ENCODE peak calls at places on chromosomes 2 and 18, in eight cellular contexts. One of them, this sample, is unnamed.
A peak's percentile ranks its signal among the peaks of the same experiment; 100 is the strongest.

GRCh38 chr2:35614640-35615039 is 740.9 kb upstream of the CRIM1 start:
- DNase-seq in ureter: no peak
- DNase-seq in progenitor cell of endocrine pancreas: no peak
- DNase-seq in fibroblast of pulmonary artery: no peak
- DNase-seq in AG04450: no peak
- DNase-seq in body of pancreas: no peak
- DNase-seq in Ammon's horn: no peak
- DNase-seq in GM23248: no peak
- DNase-seq in this sample: no peak

GRCh38 chr2:39469807-39470206 is 32.7 kb upstream of the MAP4K3 start:
- DNase-seq in GM23248: peak; percentile 62
- DNase-seq in Ammon's horn: no peak
- DNase-seq in AG04450: peak; percentile 38
- DNase-seq in fibroblast of pulmonary artery: peak; percentile 55
- DNase-seq in progenitor cell of endocrine pancreas: no peak
- DNase-seq in body of pancreas: peak; percentile 34
- DNase-seq in ureter: no peak
- DNase-seq in this sample: peak; percentile 64

GRCh38 chr2:141513853-141514252 is 617.0 kb downstream of the LRP1B start:
- DNase-seq in GM23248: no peak
- DNase-seq in Ammon's horn: no peak
- DNase-seq in progenitor cell of endocrine pancreas: no peak
- DNase-seq in fibroblast of pulmonary artery: no peak
- DNase-seq in AG04450: no peak
- DNase-seq in ureter: no peak
- DNase-seq in body of pancreas: no peak
- DNase-seq in this sample: no peak

GRCh38 chr2:199602271-199602895 is 144.6 kb upstream of the SATB2 start:
- DNase-seq in GM23248: peak; percentile 20
- DNase-seq in ureter: no peak
- DNase-seq in body of pancreas: no peak
- DNase-seq in progenitor cell of endocrine pancreas: no peak
- DNase-seq in Ammon's horn: peak; percentile 54
- DNase-seq in fibroblast of pulmonary artery: no peak
- DNase-seq in AG04450: no peak
- DNase-seq in this sample: no peak

GRCh38 chr2:20897047-20897446 is 74.1 kb upstream of the LDAH start:
- DNase-seq in AG04450: no peak
- DNase-seq in fibroblast of pulmonary artery: no peak
- DNase-seq in progenitor cell of endocrine pancreas: no peak
- DNase-seq in GM23248: no peak
- DNase-seq in body of pancreas: no peak
- DNase-seq in ureter: no peak
- DNase-seq in Ammon's horn: no peak
- DNase-seq in this sample: no peak

GRCh38 chr18:36580874-36581750 is 247.7 kb downstream of the TPGS2 start:
- DNase-seq in fibroblast of pulmonary artery: peak; percentile 63
- DNase-seq in ureter: no peak
- DNase-seq in body of pancreas: no peak
- DNase-seq in GM23248: peak; percentile 88
- DNase-seq in AG04450: peak; percentile 36
- DNase-seq in progenitor cell of endocrine pancreas: no peak
- DNase-seq in Ammon's horn: no peak
- DNase-seq in this sample: peak; percentile 53

GRCh38 chr2:220104871-220105351 is 477.5 kb downstream of the SLC4A3 start:
- DNase-seq in ureter: peak; percentile 48
- DNase-seq in GM23248: peak; percentile 94
- DNase-seq in AG04450: peak; percentile 78
- DNase-seq in Ammon's horn: peak; percentile 15
- DNase-seq in fibroblast of pulmonary artery: peak; percentile 87
- DNase-seq in body of pancreas: no peak
- DNase-seq in progenitor cell of endocrine pancreas: no peak
- DNase-seq in this sample: peak; percentile 95

GRCh38 chr2:41836944-41837343 is 210.9 kb upstream of the PKDCC start:
- DNase-seq in GM23248: peak; percentile 73
- DNase-seq in fibroblast of pulmonary artery: peak; percentile 75
- DNase-seq in progenitor cell of endocrine pancreas: peak; percentile 62
- DNase-seq in body of pancreas: no peak
- DNase-seq in Ammon's horn: no peak
- DNase-seq in ureter: no peak
- DNase-seq in AG04450: no peak
- DNase-seq in this sample: peak; percentile 70

GRCh38 chr2:224157655-224158054 is 118.6 kb upstream of the SERPINE2 start:
- DNase-seq in progenitor cell of endocrine pancreas: no peak
- DNase-seq in ureter: no peak
- DNase-seq in fibroblast of pulmonary artery: no peak
- DNase-seq in GM23248: no peak
- DNase-seq in AG04450: no peak
- DNase-seq in body of pancreas: no peak
- DNase-seq in Ammon's horn: no peak
- DNase-seq in this sample: peak; percentile 56

GRCh38 chr18:13541621-13542519 is 184.5 kb downstream of the FAM210A start:
- DNase-seq in progenitor cell of endocrine pancreas: no peak
- DNase-seq in ureter: peak; percentile 45
- DNase-seq in AG04450: no peak
- DNase-seq in GM23248: no peak
- DNase-seq in fibroblast of pulmonary artery: no peak
- DNase-seq in Ammon's horn: no peak
- DNase-seq in body of pancreas: no peak
- DNase-seq in this sample: no peak

GRCh38 chr2:128450211-128451015 is 131.7 kb upstream of the HS6ST1 start:
- DNase-seq in progenitor cell of endocrine pancreas: peak; percentile 6
- DNase-seq in AG04450: no peak
- DNase-seq in body of pancreas: no peak
- DNase-seq in ureter: peak; percentile 35
- DNase-seq in Ammon's horn: no peak
- DNase-seq in fibroblast of pulmonary artery: no peak
- DNase-seq in GM23248: no peak
- DNase-seq in this sample: no peak

GRCh38 chr2:226798422-226799210 is 1.0 kb downstream of the IRS1 start:
- DNase-seq in GM23248: peak; percentile 69
- DNase-seq in ureter: peak; percentile 59
- DNase-seq in AG04450: no peak
- DNase-seq in Ammon's horn: peak; percentile 73
- DNase-seq in fibroblast of pulmonary artery: peak; percentile 57
- DNase-seq in progenitor cell of endocrine pancreas: no peak
- DNase-seq in body of pancreas: peak; percentile 66
- DNase-seq in this sample: peak; percentile 45

GRCh38 chr18:76619342-76620315 is 124.6 kb upstream of the ZNF516 start:
- DNase-seq in Ammon's horn: peak; percentile 54
- DNase-seq in AG04450: no peak
- DNase-seq in fibroblast of pulmonary artery: peak; percentile 86
- DNase-seq in GM23248: peak; percentile 76
- DNase-seq in progenitor cell of endocrine pancreas: peak; percentile 22
- DNase-seq in body of pancreas: peak; percentile 82
- DNase-seq in ureter: peak; percentile 83
- DNase-seq in this sample: peak; percentile 60

GRCh38 chr2:95012881-95013550 is 12.5 kb upstream of the MAL start:
- DNase-seq in body of pancreas: no peak
- DNase-seq in ureter: no peak
- DNase-seq in fibroblast of pulmonary artery: no peak
- DNase-seq in GM23248: peak; percentile 65
- DNase-seq in AG04450: no peak
- DNase-seq in Ammon's horn: no peak
- DNase-seq in progenitor cell of endocrine pancreas: no peak
- DNase-seq in this sample: no peak

GRCh38 chr2:62808554-62808953 is 103.0 kb downstream of the EHBP1 start:
- DNase-seq in progenitor cell of endocrine pancreas: no peak
- DNase-seq in AG04450: no peak
- DNase-seq in body of pancreas: no peak
- DNase-seq in fibroblast of pulmonary artery: peak; percentile 15
- DNase-seq in GM23248: no peak
- DNase-seq in ureter: no peak
- DNase-seq in Ammon's horn: no peak
- DNase-seq in this sample: no peak

GRCh38 chr2:166375736-166376487 is at the start of gene SCN9A:
- DNase-seq in GM23248: peak; percentile 85
- DNase-seq in ureter: peak; percentile 55
- DNase-seq in Ammon's horn: peak; percentile 73
- DNase-seq in progenitor cell of endocrine pancreas: peak; percentile 81
- DNase-seq in fibroblast of pulmonary artery: peak; percentile 75
- DNase-seq in body of pancreas: peak; percentile 93
- DNase-seq in AG04450: no peak
- DNase-seq in this sample: peak; percentile 46

GRCh38 chr2:70942900-70943871 is 7.5 kb downstream of the ATP6V1B1 start:
- DNase-seq in AG04450: peak; percentile 4
- DNase-seq in body of pancreas: no peak
- DNase-seq in fibroblast of pulmonary artery: no peak
- DNase-seq in ureter: no peak
- DNase-seq in Ammon's horn: no peak
- DNase-seq in progenitor cell of endocrine pancreas: no peak
- DNase-seq in GM23248: no peak
- DNase-seq in this sample: peak; percentile 21

GRCh38 chr2:11665028-11665427 is 5.0 kb downstream of the NTSR2 start:
- DNase-seq in fibroblast of pulmonary artery: no peak
- DNase-seq in body of pancreas: no peak
- DNase-seq in Ammon's horn: no peak
- DNase-seq in progenitor cell of endocrine pancreas: no peak
- DNase-seq in GM23248: no peak
- DNase-seq in AG04450: no peak
- DNase-seq in ureter: no peak
- DNase-seq in this sample: no peak

GRCh38 chr18:7596133-7596532 is 29.0 kb downstream of the PTPRM start:
- DNase-seq in Ammon's horn: no peak
- DNase-seq in body of pancreas: no peak
- DNase-seq in AG04450: no peak
- DNase-seq in GM23248: peak; percentile 50
- DNase-seq in progenitor cell of endocrine pancreas: no peak
- DNase-seq in fibroblast of pulmonary artery: peak; percentile 51
- DNase-seq in ureter: no peak
- DNase-seq in this sample: peak; percentile 39

GRCh38 chr18:36309436-36310391 is 12.2 kb downstream of the FHOD3 start:
- DNase-seq in progenitor cell of endocrine pancreas: no peak
- DNase-seq in Ammon's horn: no peak
- DNase-seq in GM23248: peak; percentile 98
- DNase-seq in ureter: peak; percentile 73
- DNase-seq in AG04450: peak; percentile 91
- DNase-seq in fibroblast of pulmonary artery: peak; percentile 99
- DNase-seq in body of pancreas: no peak
- DNase-seq in this sample: peak; percentile 99

GRCh38 chr18:56001576-56001975 is 413.6 kb upstream of the TCF4 start:
- DNase-seq in body of pancreas: no peak
- DNase-seq in Ammon's horn: no peak
- DNase-seq in ureter: no peak
- DNase-seq in AG04450: no peak
- DNase-seq in progenitor cell of endocrine pancreas: no peak
- DNase-seq in fibroblast of pulmonary artery: no peak
- DNase-seq in GM23248: peak; percentile 2
- DNase-seq in this sample: no peak